ENCODE peak calls at places on chromosomes 13 and 19, in ten cellular contexts. L, T, U, G, K, M, H, D, O and A are unnamed samples.
A peak's percentile ranks its signal among the peaks of the same experiment; 100 is the strongest.

GRCh38 chr19:4365791-4366665 is 22.7 kb downstream of the MPND start:
- DNase-seq in D (no peak), K (no peak), U (no peak), H (no peak), M (no peak), L (peak; percentile 61), T (no peak), O (no peak), G (no peak), A (no peak)

GRCh38 chr19:1601613-1602064 is 3.6 kb downstream of the UQCR11 start:
- DNase-seq in D (no peak), M (no peak), T (no peak), L (no peak), H (no peak), O (no peak), G (no peak), U (no peak), K (no peak), A (no peak)

GRCh38 chr19:48735031-48735615 is 5.3 kb downstream of the RASIP1 start:
- DNase-seq in T (no peak), H (no peak), O (no peak), K (no peak), L (no peak), G (no peak), U (peak; percentile 89), M (no peak), D (no peak), A (no peak)

GRCh38 chr19:18321729-18322091 is 1.2 kb downstream of the LSM4 start:
- DNase-seq in U (no peak), L (no peak), O (no peak), D (no peak), G (no peak), M (no peak), K (no peak), H (peak; percentile 30), T (no peak), A (no peak)

GRCh38 chr13:96821381-96821780 is 172.9 kb downstream of the OXGR1 start:
- DNase-seq in M (peak; percentile 21), H (no peak), O (no peak), T (no peak), K (no peak), D (no peak), G (no peak), U (no peak), L (no peak), A (no peak)

GRCh38 chr19:45217193-45217956 is 27.8 kb downstream of the EXOC3L2 start:
- DNase-seq in D (no peak), O (no peak), L (no peak), H (no peak), K (no peak), M (no peak), U (peak; percentile 51), T (no peak), G (no peak), A (no peak)

GRCh38 chr19:45178262-45179062 is at the start of gene BLOC1S3:
- DNase-seq in T (peak; percentile 100), D (peak; percentile 100), H (peak; percentile 100), M (peak; percentile 100), O (peak; percentile 100), U (peak; percentile 100), G (peak; percentile 100), K (peak; percentile 100), L (peak; percentile 100), A (peak; percentile 100)

GRCh38 chr13:103694471-103694870 is 628.3 kb upstream of the SLC10A2 start:
- DNase-seq in M (no peak), D (no peak), O (peak; percentile 7), K (no peak), G (no peak), T (no peak), U (no peak), H (no peak), L (no peak), A (no peak)

GRCh38 chr13:23547000-23547590 is 23.1 kb upstream of the TNFRSF19 start:
- DNase-seq in M (no peak), K (peak; percentile 81), H (no peak), D (peak; percentile 25), O (peak; percentile 26), U (peak; percentile 40), T (no peak), G (peak; percentile 69), L (peak; percentile 66), A (no peak)

DNA sequence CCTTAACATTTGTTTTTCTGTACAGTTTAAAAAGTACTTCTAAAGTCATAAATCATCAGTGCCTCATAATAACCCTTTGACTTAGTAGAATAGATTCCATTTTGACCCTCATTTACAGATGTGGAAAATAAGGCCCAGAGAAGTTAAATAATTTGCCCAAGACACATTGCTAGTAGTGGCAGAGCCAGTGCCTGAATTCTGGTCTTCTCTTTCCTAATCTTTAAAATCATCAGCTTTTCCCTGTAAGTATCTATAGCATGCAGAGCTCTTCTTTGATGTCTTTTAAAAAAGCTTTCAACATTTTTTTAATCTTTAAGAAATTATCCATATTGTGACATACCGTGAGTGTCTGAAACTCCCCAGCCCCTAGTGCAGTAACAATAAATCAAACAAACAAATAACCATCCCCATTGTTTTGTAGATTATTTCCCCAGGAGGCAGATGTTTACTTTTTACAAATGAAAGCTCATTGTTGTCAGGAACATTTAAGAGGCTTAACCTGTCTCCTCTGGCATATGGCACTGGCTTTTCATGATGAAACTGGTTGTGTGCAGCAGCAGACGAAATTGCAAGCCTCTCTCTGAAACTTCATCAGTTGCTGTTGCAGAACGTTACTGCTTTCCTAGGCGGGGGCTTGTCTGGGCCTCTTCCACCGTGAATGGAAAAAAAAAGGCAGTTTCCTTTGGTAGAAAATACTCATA is 31.7 kb upstream of the PCDH8 start:
- DNase-seq in M (no peak), U (peak; percentile 44), O (no peak), G (no peak), T (no peak), D (no peak), H (no peak), L (no peak), K (no peak), A (no peak)
- H3K27ac ChIP-seq in M (no peak overlapping the region), U (no peak overlapping the region), O (no peak overlapping the region), G (no peak overlapping the region), T (no peak overlapping the region), D (no peak overlapping the region), H (no peak overlapping the region), L (no peak overlapping the region), K (no peak overlapping the region), A (no peak overlapping the region)

GRCh38 chr13:51122868-51123267 is 11.8 kb upstream of the C13orf42 start:
- DNase-seq in K (no peak), O (no peak), D (no peak), G (no peak), M (no peak), U (no peak), L (no peak), T (no peak), H (no peak), A (no peak)

GRCh38 chr13:51113969-51114368 is 2.9 kb upstream of the C13orf42 start:
- DNase-seq in M (no peak), L (no peak), H (no peak), O (no peak), D (no peak), K (no peak), T (no peak), G (no peak), U (no peak), A (no peak)

GRCh38 chr13:51113186-51113881 is 2.3 kb upstream of the C13orf42 start:
- DNase-seq in H (no peak), G (no peak), D (no peak), M (no peak), U (no peak), L (no peak), T (no peak), K (no peak), O (no peak), A (no peak)

GRCh38 chr13:51118809-51119431 is 7.8 kb upstream of the C13orf42 start:
- DNase-seq in U (no peak), M (no peak), L (no peak), K (no peak), O (peak; percentile 53), G (no peak), H (no peak), T (no peak), D (no peak), A (no peak)
- H3K27ac ChIP-seq in U (no peak overlapping the region), M (no peak overlapping the region), L (no peak overlapping the region), K (no peak overlapping the region), O (no peak overlapping the region), G (no peak overlapping the region), H (no peak overlapping the region), T (no peak overlapping the region), D (no peak overlapping the region), A (no peak overlapping the region)

GRCh38 chr13:99037756-99038155 is 59.9 kb upstream of the DOCK9 start:
- DNase-seq in H (no peak), K (no peak), L (no peak), D (no peak), G (no peak), M (no peak), O (no peak), U (no peak), T (no peak), A (no peak)

GRCh38 chr13:99031725-99032298 is 53.9 kb upstream of the DOCK9 start:
- DNase-seq in O (no peak), G (no peak), M (no peak), U (no peak), H (no peak), T (no peak), L (no peak), K (no peak), D (no peak), A (no peak)

GRCh38 chr13:99033814-99034213 is 56.0 kb upstream of the DOCK9 start:
- DNase-seq in H (peak; percentile 31), L (no peak), O (no peak), M (no peak), T (no peak), G (no peak), U (peak; percentile 33), D (no peak), K (no peak), A (no peak)

GRCh38 chr13:99034333-99035085 is 56.6 kb upstream of the DOCK9 start:
- DNase-seq in D (no peak), K (no peak), H (no peak), M (no peak), G (no peak), O (no peak), T (no peak), U (no peak), L (no peak), A (no peak)

DNA sequence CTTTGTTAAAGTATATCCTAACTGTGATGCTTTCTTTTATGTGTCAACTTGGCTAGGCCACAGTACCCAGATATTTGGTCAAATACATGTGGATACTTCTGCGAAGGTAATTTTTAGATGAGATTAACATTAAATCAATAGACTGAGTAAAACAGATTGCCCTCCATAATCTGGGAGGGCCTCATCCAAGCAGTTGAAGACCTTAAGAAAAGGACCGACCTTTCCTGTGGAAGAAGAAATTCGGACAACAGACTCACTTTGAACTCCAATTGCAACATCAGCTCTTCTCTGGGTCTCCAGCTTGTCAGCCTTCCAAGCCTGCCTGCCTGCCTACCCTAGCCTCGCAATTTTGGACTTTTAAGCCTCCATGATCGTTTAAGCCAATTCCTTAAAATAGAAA is 57.9 kb upstream of the DOCK9 start:
- DNase-seq in L (no peak), G (no peak), M (no peak), T (no peak), O (no peak), K (no peak), D (no peak), H (no peak), U (no peak), A (no peak)
- H3K27ac ChIP-seq in L (no peak overlapping the region), G (no peak overlapping the region), M (no peak overlapping the region), T (no peak overlapping the region), O (no peak overlapping the region), K (no peak overlapping the region), D (no peak overlapping the region), H (no peak overlapping the region), U (no peak overlapping the region), A (no peak overlapping the region)

GRCh38 chr13:44872751-44873150 is 116.5 kb downstream of the NUFIP1 start:
- DNase-seq in M (no peak), D (no peak), K (no peak), T (no peak), L (no peak), G (no peak), U (no peak), O (no peak), H (no peak), A (no peak)
- H3K27ac ChIP-seq in M (no peak overlapping the region), D (no peak overlapping the region), K (no peak overlapping the region), T (no peak overlapping the region), L (no peak overlapping the region), G (peak overlapping the region; percentile 50), U (no peak overlapping the region), O (no peak overlapping the region), H (no peak overlapping the region), A (no peak overlapping the region)